ENCODE peak calls at places on chromosomes 4 and X, in ten cellular contexts. S is T-cell; V is activated CD8-positive, alpha-beta T cell treated with anti-CD3 and anti-CD28 coated beads for 36 hours; Y is midbrain; T is NCI-H1105; W is astrocyte of the spinal cord; J is WTC11; E is activated CD8-positive, alpha-beta memory T cell treated with anti-CD3 and anti-CD28 coated beads for 1 hour; D is ELF-1; L is stimulated activated naive CD4-positive, alpha-beta T cell. A is an unnamed sample.

GRCh38 chr4:31366041-31366440 is 645.9 kb downstream of the PCDH7 start:
- DNase-seq in S (no peak), V (no peak), Y (no peak), T (no peak), W (peak; percentile 12), J (no peak), E (no peak), D (no peak), L (no peak), A (no peak)

GRCh38 chrX:131084145-131084544 is 26.0 kb downstream of the ARHGAP36 start:
- DNase-seq in S (no peak), V (no peak), Y (no peak), T (no peak), W (no peak), J (no peak), E (no peak), D (no peak), L (no peak), A (no peak)

GRCh38 chr4:115664285-115664684 is 550.9 kb upstream of the NDST4 start:
- DNase-seq in S (no peak), V (no peak), Y (no peak), T (no peak), W (no peak), J (no peak), E (no peak), D (peak; percentile 71), L (no peak), A (no peak)

GRCh38 chrX:71941771-71942170 is 31.1 kb downstream of the NHSL2 start:
- DNase-seq in S (no peak), V (no peak), Y (no peak), T (no peak), W (peak; percentile 45), J (no peak), E (no peak), D (peak; percentile 88), L (no peak), A (no peak)

GRCh38 chr4:3371581-3372001 is 70.2 kb upstream of the HGFAC start:
- DNase-seq in S (no peak), V (no peak), Y (peak; percentile 19), T (no peak), W (no peak), J (no peak), E (no peak), D (peak; percentile 45), L (no peak), A (no peak)

GRCh38 chr4:23717528-23718248 is 172.2 kb downstream of the PPARGC1A start:
- DNase-seq in S (no peak), V (peak; percentile 3), Y (no peak), T (no peak), W (peak; percentile 47), J (no peak), E (no peak), D (peak; percentile 11), L (no peak), A (no peak)

GRCh38 chr4:179307297-179308136 is 1865.3 kb upstream of the AGA start:
- DNase-seq in S (no peak), V (peak; percentile 39), Y (no peak), T (peak; percentile 0), W (peak; percentile 17), J (peak; percentile 52), E (no peak), D (peak; percentile 69), L (no peak), A (no peak)

GRCh38 chr4:17721496-17722360 is 59.7 kb downstream of the FAM184B start:
- DNase-seq in S (no peak), V (no peak), Y (no peak), T (no peak), W (peak; percentile 3), J (no peak), E (no peak), D (no peak), L (no peak), A (no peak)

GRCh38 chr4:108940086-108941033 is 177.5 kb upstream of the ETNPPL start:
- DNase-seq in S (no peak), V (no peak), Y (no peak), T (no peak), W (no peak), J (no peak), E (no peak), D (peak; percentile 9), L (no peak), A (no peak)

GRCh38 chr4:18020671-18021469 is 685 bp downstream of the LCORL start:
- DNase-seq in S (peak; percentile 14), V (peak; percentile 64), Y (peak; percentile 64), T (peak; percentile 85), W (peak; percentile 85), J (peak; percentile 78), E (no peak), D (peak; percentile 75), L (peak; percentile 27), A (peak; percentile 54)

GRCh38 chr4:141215972-141216761 is 4.5 kb upstream of the ZNF330 start:
- DNase-seq in S (no peak), V (no peak), Y (no peak), T (no peak), W (no peak), J (no peak), E (no peak), D (no peak), L (no peak), A (no peak)

GRCh38 chr4:2462992-2463762 is 5.7 kb upstream of the RNF4 start:
- DNase-seq in S (no peak), V (no peak), Y (no peak), T (no peak), W (no peak), J (no peak), E (no peak), D (peak; percentile 23), L (no peak), A (no peak)

GRCh38 chr4:3387943-3388348 is 53.8 kb upstream of the HGFAC start:
- DNase-seq in S (no peak), V (no peak), Y (peak; percentile 54), T (no peak), W (peak; percentile 19), J (no peak), E (no peak), D (peak; percentile 39), L (no peak), A (no peak)